ENCODE peak calls at places on chromosomes 5 and 9, in five cellular contexts. Y, Q, F, B and X are unnamed samples.

GRCh38 chr5:57825026-57825683 is 342.5 kb upstream of the ACTBL2 start:
- DNase-seq in Q (no peak), B (no peak), Y (no peak), F (no peak), X (no peak)

GRCh38 chr5:144333336-144333920 is 162.8 kb downstream of the KCTD16 start:
- DNase-seq in Q (peak), F (no peak), Y (no peak), B (no peak), X (no peak)

GRCh38 chr9:38036359-38037084 is 32.5 kb downstream of the SHB start:
- DNase-seq in B (no peak), Q (no peak), F (no peak), Y (no peak), X (no peak)

GRCh38 chr5:2183154-2184023 is 300.7 kb upstream of the IRX4 start:
- DNase-seq in F (no peak), Q (no peak), Y (no peak), B (no peak), X (no peak)

GRCh38 chr5:66889524-66889923 is 293.3 kb downstream of the MAST4 start:
- DNase-seq in B (no peak), F (no peak), Y (no peak), Q (no peak), X (no peak)

GRCh38 chr5:114053377-114053776 is 308.5 kb upstream of the KCNN2 start:
- DNase-seq in F (no peak), Q (no peak), B (no peak), Y (no peak), X (no peak)

GRCh38 chr5:915946-916345 is 23.3 kb downstream of the TRIP13 start:
- DNase-seq in B (no peak), Q (no peak), F (no peak), Y (no peak), X (no peak)

GRCh38 chr5:61322738-61323429 is 9.2 kb upstream of the ZSWIM6 start:
- DNase-seq in B (no peak), Q (no peak), Y (no peak), F (no peak), X (no peak)

GRCh38 chr5:140988036-140988997 is 22.0 kb downstream of the PCDHAC2 start:
- DNase-seq in B (no peak), Y (no peak), Q (no peak), F (no peak), X (no peak)

GRCh38 chr9:99336531-99336930 is 114.4 kb downstream of the SEC61B start:
- DNase-seq in F (no peak), B (no peak), Y (no peak), Q (no peak), X (no peak)

GRCh38 chr9:126113756-126114408 is 212.7 kb upstream of the MVB12B start:
- DNase-seq in Q (no peak), B (no peak), F (no peak), Y (no peak), X (no peak)

GRCh38 chr9:32698706-32699277 is 63.3 kb upstream of the TAF1L start:
- DNase-seq in F (no peak), B (no peak), Y (no peak), Q (no peak), X (no peak)

DNA sequence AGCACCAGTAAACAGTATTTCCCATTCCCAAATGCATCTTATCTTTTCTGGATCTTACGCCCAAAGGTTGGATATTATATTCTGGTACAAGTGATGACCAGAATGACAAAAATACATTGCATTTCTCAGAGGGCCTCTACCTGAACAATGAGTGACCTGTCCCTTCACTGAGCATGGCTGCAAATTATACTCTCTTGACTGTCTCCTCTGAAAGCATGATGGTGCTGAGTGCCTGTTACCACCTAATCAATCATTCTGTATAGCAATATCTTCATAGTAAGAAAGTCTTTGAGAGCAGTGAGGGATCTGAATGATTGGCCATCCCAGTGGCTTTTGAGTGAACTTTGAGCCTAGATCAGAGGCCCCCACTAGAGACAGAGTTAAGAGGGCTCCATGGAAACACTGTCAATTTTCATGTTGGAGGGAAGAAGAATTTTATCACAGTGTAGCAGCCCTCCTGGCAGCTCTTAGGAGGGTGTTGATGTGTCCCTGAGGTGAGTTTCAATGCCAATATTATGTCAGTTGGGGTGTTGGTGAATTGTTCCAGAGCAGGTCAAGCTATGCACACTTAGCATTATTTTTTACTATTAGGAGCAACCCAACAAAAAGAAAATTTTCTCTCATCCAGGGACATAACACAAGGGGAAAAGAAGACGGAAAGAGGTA is 171.7 kb downstream of the MARCHF11 start:
- DNase-seq in F (no peak), Q (no peak), B (no peak), Y (no peak), X (no peak)
- TF ChIP-seq TAF1 in F (no peak), Q (no peak), B (no peak), Y (no peak), X (no peak)

DNA sequence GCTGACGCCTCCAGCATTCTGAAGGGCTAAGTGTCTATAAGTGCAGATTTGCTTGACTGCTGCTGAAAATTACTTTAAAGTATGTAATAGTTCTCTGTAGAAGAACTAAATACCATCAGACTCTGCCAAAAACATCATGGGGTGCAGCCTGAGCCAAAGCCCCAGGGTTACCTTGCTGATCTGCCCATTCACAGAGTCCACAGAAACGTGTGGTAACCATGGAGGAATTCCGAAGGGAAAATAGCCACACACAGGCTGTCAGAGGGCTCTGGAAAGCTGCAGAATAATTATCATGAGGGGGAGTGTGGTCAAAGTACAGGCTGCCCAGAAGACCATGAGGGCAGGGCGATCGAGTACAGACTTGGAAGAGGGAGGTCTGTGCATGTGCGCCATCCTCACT is 36.4 kb downstream of the RETREG1 start:
- DNase-seq in Q (no peak), Y (no peak), F (no peak), B (no peak), X (no peak)
- TF ChIP-seq TAF1 in Q (no peak), Y (no peak), F (no peak), B (no peak), X (no peak)

GRCh38 chr9:4334439-4334838 is 34.6 kb upstream of the GLIS3 start:
- DNase-seq in B (peak), Y (no peak), F (no peak), Q (no peak), X (no peak)
- TF ChIP-seq TAF1 in B (no peak), Y (no peak), F (no peak), Q (no peak), X (no peak)

GRCh38 chr5:14775857-14776256 is 95.7 kb downstream of the ANKH start:
- DNase-seq in Y (no peak), Q (no peak), B (no peak), F (no peak), X (no peak)
- TF ChIP-seq TAF1 in Y (no peak), Q (no peak), B (no peak), F (no peak), X (no peak)

GRCh38 chr9:91208837-91209236 is 152.9 kb downstream of the AUH start:
- DNase-seq in Q (no peak), B (no peak), F (no peak), Y (no peak), X (no peak)
- TF ChIP-seq TAF1 in Q (no peak), B (no peak), F (no peak), Y (no peak), X (no peak)

GRCh38 chr9:97809666-97810344 is 43.2 kb upstream of the FOXE1 start:
- DNase-seq in Y (no peak), B (no peak), F (no peak), Q (no peak), X (no peak)
- TF ChIP-seq TAF1 in Y (no peak), B (no peak), F (no peak), Q (no peak), X (no peak)

GRCh38 chr9:5122116-5122515 is 63.3 kb downstream of the INSL6 start:
- DNase-seq in B (no peak), F (no peak), Y (no peak), Q (no peak), X (no peak)
- TF ChIP-seq TAF1 in B (no peak), F (no peak), Y (no peak), Q (no peak), X (no peak)